ENCODE peak calls at places on chromosomes 1 and 21, in four cellular contexts. X is stomach, I is neural progenitor cell, L is uterus. A is an unnamed sample.

GRCh38 chr1:200022239-200022804 is 5.2 kb upstream of the NR5A2 start:
- DNase-seq in X (no peak), L (no peak), I (no peak), A (peak)

GRCh38 chr1:36134805-36135339 is 9.8 kb upstream of the COL8A2 start:
- DNase-seq in L (peak), I (peak), X (peak), A (no peak)

GRCh38 chr1:184959626-184960025 is 14.7 kb downstream of the NIBAN1 start:
- DNase-seq in I (no peak), X (no peak), L (no peak), A (no peak)

GRCh38 chr1:240967070-240967724 is 355.2 kb upstream of the GREM2 start:
- DNase-seq in X (no peak), L (no peak), I (peak), A (no peak)

GRCh38 chr1:195745170-195746009 is 862.9 kb downstream of the KCNT2 start:
- DNase-seq in X (no peak), I (no peak), L (no peak), A (no peak)

GRCh38 chr1:53148123-53148522 is 5.7 kb upstream of the SLC1A7 start:
- DNase-seq in X (no peak), I (no peak), L (no peak), A (no peak)

GRCh38 chr1:56532359-56532696 is 47.0 kb downstream of the PLPP3 start:
- DNase-seq in L (no peak), I (no peak), X (no peak), A (no peak)

GRCh38 chr1:153597206-153597605 is 15.7 kb downstream of the S100A16 start:
- DNase-seq in L (no peak), X (no peak), I (no peak), A (no peak)

GRCh38 chr21:43195131-43196021 is 26.6 kb downstream of the CRYAA start:
- DNase-seq in I (no peak), L (peak), X (no peak), A (peak)

GRCh38 chr1:46940307-46940706 is 969 bp downstream of the CYP4A11 start:
- DNase-seq in I (no peak), X (peak), L (no peak), A (no peak)
- TF ChIP-seq CTCF in I (no peak), X (no peak), L (no peak), A (no peak)

DNA sequence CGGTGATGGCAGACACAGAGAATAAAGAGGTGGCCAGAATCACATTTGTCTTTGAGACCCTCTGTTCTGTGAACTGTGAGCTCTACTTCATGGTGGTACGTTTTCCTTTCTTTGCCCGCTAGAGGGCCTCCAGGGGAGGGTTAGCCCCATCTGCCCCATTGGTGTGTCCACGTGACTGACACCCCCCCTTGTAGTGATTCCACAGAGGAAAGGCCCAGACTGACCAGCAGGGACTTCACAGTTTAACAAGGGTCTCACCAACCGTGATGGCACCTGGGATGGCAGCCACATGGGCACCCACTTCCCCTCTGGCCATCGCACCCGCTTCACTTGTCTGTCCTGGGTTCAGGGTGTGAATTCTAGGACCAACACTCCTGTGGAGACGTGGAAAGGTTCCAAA is 22.3 kb upstream of the SARS1 start:
- DNase-seq in L (no peak), X (no peak), I (peak), A (no peak)
- TF ChIP-seq CTCF in L (no peak), X (no peak), I (peak), A (peak)

GRCh38 chr1:176122282-176122681 is 84.8 kb downstream of the COP1 start:
- DNase-seq in X (no peak), I (no peak), L (no peak), A (no peak)

GRCh38 chr1:176118985-176119384 is 88.1 kb downstream of the COP1 start:
- DNase-seq in I (no peak), X (no peak), L (no peak), A (no peak)

GRCh38 chr1:176119549-176119948 is 87.5 kb downstream of the COP1 start:
- DNase-seq in L (no peak), I (no peak), X (no peak), A (no peak)
- TF ChIP-seq CTCF in L (no peak), I (peak), X (no peak), A (peak)

GRCh38 chr1:205824180-205824579 is 11.2 kb upstream of the SLC41A1 start:
- DNase-seq in I (no peak), L (no peak), X (no peak), A (no peak)
- TF ChIP-seq CTCF in I (no peak), L (no peak), X (no peak), A (no peak)

DNA sequence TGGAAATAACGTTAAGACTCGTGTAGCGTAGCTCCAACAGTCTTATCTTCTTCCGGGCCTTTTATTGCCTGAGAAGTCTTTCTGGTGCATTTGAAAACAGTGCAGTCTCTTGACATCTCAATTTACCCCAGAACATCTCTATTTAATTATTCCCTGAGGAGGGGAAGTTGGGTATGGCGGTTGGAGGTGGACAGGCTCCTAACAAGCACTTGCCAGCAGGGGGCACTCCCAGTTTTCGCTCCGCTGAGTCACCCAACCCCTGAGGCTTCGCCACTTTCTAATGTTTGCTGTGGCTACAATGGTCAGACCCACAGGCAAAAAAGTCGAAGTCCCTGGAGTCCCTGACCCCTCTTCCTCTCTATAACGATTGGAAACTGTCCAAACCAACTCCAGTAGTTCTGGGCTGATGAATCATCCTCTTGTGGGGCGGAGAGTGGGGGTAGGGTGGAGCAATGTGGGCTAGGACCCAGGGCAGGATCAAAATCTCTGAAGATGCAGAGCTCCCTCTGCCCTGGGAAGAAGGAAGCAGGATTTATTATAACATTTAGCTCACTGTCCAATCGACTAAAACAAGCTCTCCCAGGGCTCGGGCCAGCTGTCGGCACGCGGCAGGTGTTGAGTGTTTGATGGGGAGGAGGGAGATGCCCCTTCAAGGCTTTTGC is 85.5 kb downstream of the BRINP2 start:
- DNase-seq in X (peak), L (peak), I (peak), A (no peak)
- TF ChIP-seq CTCF in X (no peak), L (peak), I (peak), A (no peak)

GRCh38 chr1:187933562-187934419 is 1105.0 kb downstream of the PLA2G4A start:
- DNase-seq in I (no peak), X (no peak), L (no peak), A (no peak)

GRCh38 chr1:187928717-187929116 is 1100.0 kb downstream of the PLA2G4A start:
- DNase-seq in L (no peak), X (no peak), I (no peak), A (no peak)

GRCh38 chr1:187931781-187932180 is 1103.0 kb downstream of the PLA2G4A start:
- DNase-seq in X (no peak), L (no peak), I (peak), A (no peak)

GRCh38 chr1:187924252-187924651 is 1095.5 kb downstream of the PLA2G4A start:
- DNase-seq in I (no peak), L (no peak), X (no peak), A (no peak)

GRCh38 chr1:187928288-187928687 is 1099.5 kb downstream of the PLA2G4A start:
- DNase-seq in L (no peak), I (peak), X (no peak), A (no peak)
- TF ChIP-seq CTCF in L (no peak), I (peak), X (no peak), A (peak)